ENCODE peak calls at places on chromosomes 5 and 9, in nine cellular contexts. B is ovary, T is WERI-Rb-1, J is coronary artery, W is stomach, S is left lung, V is tibial artery, K is esophagus squamous epithelium, P is GM12878. H is an unnamed sample.
A peak's percentile ranks its signal among the peaks of the same experiment; 100 is the strongest.

GRCh38 chr5:96177303-96177869 is 215.7 kb upstream of the ELL2 start:
- DNase-seq in B (no peak), V (no peak), K (no peak), S (no peak), J (no peak), W (no peak), T (no peak), P (peak; percentile 73), H (no peak)

GRCh38 chr5:129460951-129461815 is 1.1 kb downstream of the ADAMTS19 start:
- DNase-seq in T (peak; percentile 75), B (peak; percentile 37), J (no peak), K (no peak), V (no peak), W (peak; percentile 51), S (no peak), P (no peak), H (peak; percentile 66)

GRCh38 chr5:3595102-3595961 is at the start of gene IRX1:
- DNase-seq in K (no peak), W (no peak), T (no peak), V (no peak), J (peak; percentile 22), P (no peak), S (peak; percentile 56), B (no peak), H (peak; percentile 82)

GRCh38 chr9:93071464-93071863 is 13.0 kb downstream of the SUSD3 start:
- DNase-seq in S (no peak), J (no peak), P (no peak), K (no peak), W (no peak), B (peak; percentile 69), V (no peak), T (no peak), H (no peak)

GRCh38 chr9:23850242-23851023 is 24.4 kb upstream of the ELAVL2 start:
- DNase-seq in B (no peak), S (no peak), P (no peak), W (no peak), J (no peak), V (no peak), T (peak; percentile 46), K (no peak), H (no peak)

GRCh38 chr5:115599502-115599901 is 2.8 kb downstream of the TICAM2 start:
- DNase-seq in P (no peak), J (no peak), V (no peak), B (no peak), W (no peak), S (peak; percentile 37), T (no peak), K (no peak), H (no peak)

GRCh38 chr5:41219655-41220269 is 6.4 kb upstream of the C6 start:
- DNase-seq in K (no peak), S (no peak), J (no peak), W (no peak), V (no peak), B (no peak), P (no peak), T (no peak), H (no peak)

GRCh38 chr5:149405550-149406202 is 26.6 kb upstream of the IL17B start:
- DNase-seq in K (no peak), B (peak; percentile 58), W (no peak), P (no peak), S (no peak), T (no peak), V (peak; percentile 70), J (peak; percentile 78), H (no peak)

GRCh38 chr5:127098246-127098645 is 24.9 kb upstream of the C5orf63 start:
- DNase-seq in K (no peak), P (no peak), S (no peak), W (no peak), T (no peak), B (no peak), J (no peak), V (no peak), H (no peak)

GRCh38 chr5:5240234-5240633 is 100.1 kb downstream of the ADAMTS16 start:
- DNase-seq in V (no peak), W (no peak), T (no peak), S (no peak), J (no peak), K (no peak), B (no peak), P (no peak), H (no peak)

GRCh38 chr5:107916731-107917725 is 246.3 kb upstream of the EFNA5 start:
- DNase-seq in W (no peak), K (no peak), T (no peak), S (no peak), J (no peak), V (no peak), B (no peak), P (no peak), H (no peak)

GRCh38 chr5:55691265-55692105 is 20.6 kb downstream of the SLC38A9 start:
- DNase-seq in K (no peak), B (no peak), J (no peak), W (no peak), V (no peak), S (no peak), P (no peak), T (no peak), H (no peak)

GRCh38 chr5:50325237-50325832 is 115.8 kb downstream of the EMB start:
- DNase-seq in S (no peak), B (no peak), V (no peak), P (no peak), J (no peak), T (no peak), W (no peak), K (no peak), H (no peak)

GRCh38 chr5:143118222-143118621 is 285.3 kb downstream of the NR3C1 start:
- DNase-seq in S (no peak), V (no peak), T (no peak), P (no peak), K (no peak), B (no peak), W (no peak), J (no peak), H (no peak)

GRCh38 chr5:147727200-147727599 is 55.3 kb downstream of the JAKMIP2 start:
- DNase-seq in S (no peak), J (no peak), W (no peak), B (no peak), K (no peak), T (no peak), V (no peak), P (no peak), H (no peak)

GRCh38 chr5:115414406-115415142 is 118.1 kb upstream of the CCDC112 start:
- DNase-seq in J (no peak), S (no peak), W (no peak), K (no peak), B (no peak), V (no peak), T (no peak), P (no peak), H (no peak)

GRCh38 chr5:149079883-149080282 is 17.0 kb upstream of the SH3TC2 start:
- DNase-seq in T (no peak), K (no peak), J (no peak), P (no peak), W (no peak), V (no peak), S (no peak), B (no peak), H (no peak)

GRCh38 chr9:126613656-126614055 is at the start of gene LMX1B:
- DNase-seq in K (no peak), W (no peak), J (no peak), P (no peak), V (peak; percentile 36), B (no peak), T (peak; percentile 73), S (no peak), H (peak; percentile 66)

GRCh38 chr5:112940670-112941069 is 18.6 kb upstream of the REEP5 start:
- DNase-seq in P (no peak), K (no peak), V (no peak), W (no peak), S (no peak), J (no peak), T (no peak), B (no peak), H (no peak)

GRCh38 chr5:179127136-179128040 is 67.2 kb downstream of the ZNF354C start:
- DNase-seq in B (peak; percentile 21), W (no peak), V (no peak), T (no peak), K (no peak), S (peak; percentile 22), P (no peak), J (no peak), H (peak; percentile 51)
- H3K27ac ChIP-seq in B (no peak overlapping the region), W (no peak overlapping the region), V (no peak overlapping the region), T (no peak overlapping the region), K (no peak overlapping the region), S (no peak overlapping the region), P (no peak overlapping the region), J (no peak overlapping the region), H (no peak overlapping the region)

GRCh38 chr9:129320575-129321311 is 142.7 kb upstream of the IER5L start:
- DNase-seq in T (peak; percentile 40), W (peak; percentile 79), S (peak; percentile 66), V (peak; percentile 82), B (peak; percentile 84), P (peak; percentile 34), K (no peak), J (peak; percentile 86), H (peak; percentile 82)
- TF ChIP-seq CTCF in T (no peak), W (no peak), S (no peak), V (no peak), B (peak; percentile 26), P (no peak), K (no peak), J (no peak), H (peak; percentile 38)

GRCh38 chr9:71909887-71910601 is 949 bp downstream of the ABHD17B start:
- DNase-seq in W (peak; percentile 52), B (peak; percentile 74), T (peak; percentile 62), K (no peak), P (no peak), S (peak; percentile 68), V (peak; percentile 46), J (peak; percentile 77), H (peak; percentile 81)
- H3K4me3 ChIP-seq in W (peak overlapping the region; percentile 84), B (peak overlapping the region; percentile 68), T (peak overlapping the region; percentile 98), K (peak overlapping the region; percentile 85), P (peak overlapping the region; percentile 91), S (peak overlapping the region; percentile 98), V (peak overlapping the region; percentile 78), J (peak overlapping the region; percentile 78), H (peak overlapping the region; percentile 94)

GRCh38 chr5:157562111-157562581 is 13.4 kb downstream of the ADAM19 start:
- DNase-seq in T (no peak), J (no peak), K (no peak), W (no peak), B (no peak), V (peak; percentile 61), P (no peak), S (no peak), H (no peak)

GRCh38 chr5:157558681-157559080 is 16.9 kb downstream of the ADAM19 start:
- DNase-seq in S (no peak), J (no peak), K (no peak), P (no peak), B (no peak), T (no peak), W (no peak), V (no peak), H (no peak)

GRCh38 chr5:157559301-157559700 is 16.3 kb downstream of the ADAM19 start:
- DNase-seq in K (no peak), T (no peak), J (no peak), V (no peak), W (no peak), P (no peak), S (no peak), B (no peak), H (no peak)

GRCh38 chr5:157560560-157560959 is 15.0 kb downstream of the ADAM19 start:
- DNase-seq in V (no peak), B (no peak), W (no peak), J (no peak), S (no peak), K (no peak), P (no peak), T (no peak), H (no peak)

GRCh38 chr5:157561105-157561504 is 14.5 kb downstream of the ADAM19 start:
- DNase-seq in V (no peak), S (no peak), B (no peak), J (no peak), K (no peak), W (no peak), P (no peak), T (no peak), H (no peak)
- H3K27ac ChIP-seq in V (peak overlapping the region; percentile 75), S (no peak overlapping the region), B (no peak overlapping the region), J (peak overlapping the region; percentile 64), K (peak overlapping the region; percentile 74), W (no peak overlapping the region), P (no peak overlapping the region), T (no peak overlapping the region), H (no peak overlapping the region)

H was measured in upper lobe of right lung.